ENCODE peak calls at places on chromosomes 7 and 10, in six cellular contexts. M is psoas muscle, S is cardiac fibroblast, W is foreskin fibroblast, G is B cell, R is bronchial epithelial cell. I is an unnamed sample.
A peak's percentile ranks its signal among the peaks of the same experiment; 100 is the strongest.

GRCh38 chr10:114665406-114665805 is 7.3 kb upstream of the ABLIM1 start:
- DNase-seq in M (no peak), S (peak; percentile 19), W (no peak), G (no peak), R (no peak), I (no peak)

GRCh38 chr10:76023007-76023406 is 591.6 kb downstream of the LRMDA start:
- DNase-seq in M (no peak), S (no peak), W (no peak), G (no peak), R (no peak), I (no peak)

GRCh38 chr7:107889992-107890391 is 991 bp upstream of the DLD start:
- DNase-seq in M (no peak), S (no peak), W (no peak), G (no peak), R (no peak), I (no peak)

GRCh38 chr10:14712991-14713422 is 61.7 kb downstream of the FAM107B start:
- DNase-seq in M (no peak), S (peak; percentile 25), W (peak; percentile 23), G (no peak), R (peak; percentile 55), I (no peak)

GRCh38 chr10:27747096-27747451 is 1.5 kb upstream of the MKX start:
- DNase-seq in M (no peak), S (no peak), W (no peak), G (no peak), R (no peak), I (peak; percentile 15)

GRCh38 chr7:17408904-17409290 is 110.4 kb downstream of the AHR start:
- DNase-seq in M (no peak), S (no peak), W (peak; percentile 32), G (no peak), R (no peak), I (no peak)

GRCh38 chr10:69641261-69641980 is 11.4 kb downstream of the FAM241B start:
- DNase-seq in M (no peak), S (no peak), W (peak; percentile 8), G (no peak), R (peak; percentile 40), I (no peak)

GRCh38 chr10:118511720-118512119 is 83.7 kb downstream of the PRLHR start:
- DNase-seq in M (no peak), S (no peak), W (no peak), G (no peak), R (no peak), I (no peak)

GRCh38 chr10:22429146-22429545 is 83.8 kb downstream of the SPAG6 start:
- DNase-seq in M (no peak), S (no peak), W (no peak), G (no peak), R (no peak), I (no peak)

GRCh38 chr10:47025253-47025539 is 114.0 kb downstream of the PTPN20 start:
- DNase-seq in M (no peak), S (no peak), W (no peak), G (no peak), R (no peak), I (peak; percentile 1)

GRCh38 chr7:31991846-31992245 is 78.4 kb downstream of the PDE1C start:
- DNase-seq in M (no peak), S (no peak), W (no peak), G (no peak), R (no peak), I (no peak)

GRCh38 chr7:130793855-130794618 is 60.0 kb upstream of the KLF14 start:
- DNase-seq in M (no peak), S (peak; percentile 19), W (peak; percentile 32), G (no peak), R (peak; percentile 7), I (no peak)

GRCh38 chr7:99407849-99408346 is 499 bp downstream of the PDAP1 start:
- DNase-seq in M (peak; percentile 87), S (peak; percentile 83), W (peak; percentile 68), G (no peak), R (peak; percentile 59), I (peak; percentile 24)

GRCh38 chr7:36300696-36301350 is 88.8 kb upstream of the ANLN start:
- DNase-seq in M (peak; percentile 74), S (peak; percentile 33), W (peak; percentile 18), G (no peak), R (no peak), I (no peak)

GRCh38 chr7:130662426-130662825 is 6.1 kb downstream of the COPG2 start:
- DNase-seq in M (no peak), S (no peak), W (no peak), G (no peak), R (no peak), I (no peak)

GRCh38 chr10:89873047-89873446 is 171.7 kb downstream of the KIF20B start:
- DNase-seq in M (no peak), S (no peak), W (no peak), G (no peak), R (no peak), I (no peak)
- TF ChIP-seq CTCF in M (no peak), S (no peak), W (no peak), G (no peak), R (no peak), I (no peak)

DNA sequence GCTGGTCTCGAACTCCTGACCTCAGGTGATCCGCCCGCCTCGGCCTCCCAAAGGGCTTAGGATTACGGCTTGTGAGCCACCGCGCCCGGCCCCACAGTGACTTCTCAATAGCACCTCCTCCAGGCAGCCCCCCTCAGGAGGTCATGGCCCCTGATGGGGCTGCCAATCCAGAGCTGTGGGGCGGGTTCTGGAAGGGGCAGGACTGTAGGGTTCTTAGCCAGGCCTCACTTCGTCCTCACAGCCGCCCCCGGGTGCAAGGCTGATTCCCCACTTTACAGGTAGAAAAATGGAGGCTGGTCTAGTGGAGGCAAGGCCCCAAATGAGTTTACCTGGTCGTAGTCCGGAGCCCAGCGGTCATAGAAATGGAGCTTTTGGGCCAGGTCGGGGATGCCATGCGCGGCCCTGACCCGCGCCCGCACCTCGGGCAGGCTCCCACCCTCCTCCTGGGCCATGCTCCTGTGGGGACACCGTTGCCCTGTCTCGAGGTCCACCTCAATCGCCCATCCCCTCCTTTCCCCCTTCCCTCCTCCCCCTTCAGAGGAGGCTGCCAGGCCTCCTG is 548 bp downstream of the METTL27 start:
- DNase-seq in M (no peak), S (no peak), W (no peak), G (no peak), R (no peak), I (no peak)
- TF ChIP-seq CTCF in M (no peak), S (no peak), W (no peak), G (no peak), R (no peak), I (no peak)

GRCh38 chr7:103613655-103614642 is 167.9 kb upstream of the SLC26A5 start:
- DNase-seq in M (no peak), S (peak; percentile 4), W (no peak), G (no peak), R (peak; percentile 34), I (no peak)

GRCh38 chr7:103605640-103606039 is 159.6 kb upstream of the SLC26A5 start:
- DNase-seq in M (no peak), S (no peak), W (no peak), G (no peak), R (no peak), I (no peak)

GRCh38 chr7:103609778-103610177 is 163.8 kb upstream of the SLC26A5 start:
- DNase-seq in M (no peak), S (no peak), W (no peak), G (no peak), R (no peak), I (no peak)
- TF ChIP-seq CTCF in M (no peak), S (no peak), W (no peak), G (no peak), R (no peak), I (no peak)

GRCh38 chr7:106369349-106369748 is 84.6 kb upstream of the NAMPT start:
- DNase-seq in M (no peak), S (peak; percentile 77), W (peak; percentile 79), G (no peak), R (peak; percentile 72), I (no peak)

GRCh38 chr7:106369816-106370215 is 85.0 kb upstream of the NAMPT start:
- DNase-seq in M (no peak), S (no peak), W (no peak), G (no peak), R (no peak), I (no peak)

GRCh38 chr7:106365252-106366005 is 80.6 kb upstream of the NAMPT start:
- DNase-seq in M (no peak), S (peak; percentile 53), W (no peak), G (no peak), R (peak; percentile 91), I (no peak)

GRCh38 chr7:106367664-106368063 is 82.9 kb upstream of the NAMPT start:
- DNase-seq in M (no peak), S (no peak), W (no peak), G (no peak), R (no peak), I (no peak)

GRCh38 chr7:106367018-106367420 is 82.2 kb upstream of the NAMPT start:
- DNase-seq in M (no peak), S (peak; percentile 48), W (peak; percentile 11), G (no peak), R (peak; percentile 42), I (no peak)
- TF ChIP-seq CTCF in M (no peak), S (peak; percentile 44), W (peak; percentile 14), G (peak; percentile 37), R (peak; percentile 51), I (no peak)